ENCODE peak calls at places on chromosomes 6 and 20, in eight cellular contexts. One of them, this sample, is unnamed.

GRCh38 chr6:162032620-162033019 is 694.9 kb downstream of the PRKN start:
- DNase-seq in fibroblast of lung: peak; percentile 55
- DNase-seq in cardiac muscle cell: no peak
- DNase-seq in prostate gland: no peak
- DNase-seq in tibial artery: no peak
- DNase-seq in NB4: peak; percentile 81
- DNase-seq in gastrocnemius medialis: no peak
- DNase-seq in left ventricle myocardium inferior: no peak
- DNase-seq in this sample: no peak

GRCh38 chr6:38489951-38490350 is 149.8 kb downstream of the BTBD9 start:
- DNase-seq in cardiac muscle cell: no peak
- DNase-seq in NB4: no peak
- DNase-seq in prostate gland: no peak
- DNase-seq in fibroblast of lung: peak; percentile 68
- DNase-seq in left ventricle myocardium inferior: no peak
- DNase-seq in gastrocnemius medialis: no peak
- DNase-seq in tibial artery: no peak
- DNase-seq in this sample: no peak

GRCh38 chr6:147127587-147127986 is 76.6 kb upstream of the STXBP5 start:
- DNase-seq in fibroblast of lung: no peak
- DNase-seq in gastrocnemius medialis: no peak
- DNase-seq in tibial artery: no peak
- DNase-seq in left ventricle myocardium inferior: no peak
- DNase-seq in cardiac muscle cell: no peak
- DNase-seq in NB4: no peak
- DNase-seq in prostate gland: no peak
- DNase-seq in this sample: no peak

GRCh38 chr6:91678679-91679078 is 1091.8 kb upstream of the MAP3K7 start:
- DNase-seq in left ventricle myocardium inferior: no peak
- DNase-seq in cardiac muscle cell: no peak
- DNase-seq in tibial artery: no peak
- DNase-seq in fibroblast of lung: no peak
- DNase-seq in prostate gland: no peak
- DNase-seq in NB4: no peak
- DNase-seq in gastrocnemius medialis: no peak
- DNase-seq in this sample: no peak

GRCh38 chr20:18101125-18101820 is 36.4 kb upstream of the KAT14 start:
- DNase-seq in fibroblast of lung: no peak
- DNase-seq in gastrocnemius medialis: no peak
- DNase-seq in prostate gland: no peak
- DNase-seq in left ventricle myocardium inferior: no peak
- DNase-seq in tibial artery: no peak
- DNase-seq in NB4: no peak
- DNase-seq in cardiac muscle cell: no peak
- DNase-seq in this sample: no peak

GRCh38 chr6:36682328-36683144 is 4.0 kb downstream of the CDKN1A start:
- DNase-seq in left ventricle myocardium inferior: peak; percentile 52
- DNase-seq in fibroblast of lung: peak; percentile 44
- DNase-seq in gastrocnemius medialis: peak; percentile 91
- DNase-seq in NB4: peak; percentile 49
- DNase-seq in cardiac muscle cell: no peak
- DNase-seq in prostate gland: peak; percentile 87
- DNase-seq in tibial artery: no peak
- DNase-seq in this sample: no peak

GRCh38 chr20:25509084-25509483 is 76.2 kb downstream of the NINL start:
- DNase-seq in gastrocnemius medialis: no peak
- DNase-seq in tibial artery: no peak
- DNase-seq in left ventricle myocardium inferior: no peak
- DNase-seq in NB4: no peak
- DNase-seq in cardiac muscle cell: no peak
- DNase-seq in prostate gland: no peak
- DNase-seq in fibroblast of lung: no peak
- DNase-seq in this sample: no peak

GRCh38 chr20:63272105-63273078 is at the start of gene ARFGAP1:
- DNase-seq in cardiac muscle cell: peak; percentile 97
- DNase-seq in NB4: peak; percentile 93
- DNase-seq in tibial artery: peak; percentile 84
- DNase-seq in left ventricle myocardium inferior: peak; percentile 93
- DNase-seq in fibroblast of lung: peak; percentile 84
- DNase-seq in prostate gland: peak; percentile 88
- DNase-seq in gastrocnemius medialis: peak; percentile 80
- DNase-seq in this sample: peak; percentile 92

GRCh38 chr6:37503486-37503980 is 3.8 kb upstream of the CCDC167 start:
- DNase-seq in fibroblast of lung: no peak
- DNase-seq in gastrocnemius medialis: no peak
- DNase-seq in left ventricle myocardium inferior: no peak
- DNase-seq in cardiac muscle cell: no peak
- DNase-seq in tibial artery: no peak
- DNase-seq in prostate gland: no peak
- DNase-seq in NB4: peak; percentile 42
- DNase-seq in this sample: no peak

GRCh38 chr20:59163641-59164530 is at the start of gene ZNF831:
- DNase-seq in fibroblast of lung: no peak
- DNase-seq in prostate gland: no peak
- DNase-seq in gastrocnemius medialis: no peak
- DNase-seq in NB4: peak; percentile 72
- DNase-seq in tibial artery: no peak
- DNase-seq in cardiac muscle cell: no peak
- DNase-seq in left ventricle myocardium inferior: no peak
- DNase-seq in this sample: no peak
- H3K4me3 ChIP-seq in fibroblast of lung: no peak within 1 kb of the TSS
- H3K4me3 ChIP-seq in prostate gland: no peak within 1 kb of the TSS
- H3K4me3 ChIP-seq in gastrocnemius medialis: no peak within 1 kb of the TSS
- H3K4me3 ChIP-seq in NB4: no peak within 1 kb of the TSS
- H3K4me3 ChIP-seq in tibial artery: no peak within 1 kb of the TSS
- H3K4me3 ChIP-seq in cardiac muscle cell: no peak within 1 kb of the TSS
- H3K4me3 ChIP-seq in left ventricle myocardium inferior: no peak within 1 kb of the TSS
- H3K4me3 ChIP-seq in this sample: no peak within 1 kb of the TSS

GRCh38 chr6:119347466-119348307 is 1.9 kb downstream of the MAN1A1 start:
- DNase-seq in cardiac muscle cell: no peak
- DNase-seq in gastrocnemius medialis: peak; percentile 24
- DNase-seq in tibial artery: peak; percentile 61
- DNase-seq in prostate gland: peak; percentile 30
- DNase-seq in NB4: peak; percentile 26
- DNase-seq in fibroblast of lung: no peak
- DNase-seq in left ventricle myocardium inferior: peak; percentile 21
- DNase-seq in this sample: peak; percentile 72

GRCh38 chr6:119345114-119345513 is 4.4 kb downstream of the MAN1A1 start:
- DNase-seq in fibroblast of lung: no peak
- DNase-seq in gastrocnemius medialis: no peak
- DNase-seq in cardiac muscle cell: no peak
- DNase-seq in prostate gland: no peak
- DNase-seq in tibial artery: no peak
- DNase-seq in left ventricle myocardium inferior: no peak
- DNase-seq in NB4: no peak
- DNase-seq in this sample: no peak

GRCh38 chr6:119346450-119346849 is 3.1 kb downstream of the MAN1A1 start:
- DNase-seq in gastrocnemius medialis: no peak
- DNase-seq in prostate gland: no peak
- DNase-seq in fibroblast of lung: no peak
- DNase-seq in tibial artery: no peak
- DNase-seq in NB4: no peak
- DNase-seq in left ventricle myocardium inferior: no peak
- DNase-seq in cardiac muscle cell: no peak
- DNase-seq in this sample: no peak

GRCh38 chr6:119348308-119349040 is 1.1 kb downstream of the MAN1A1 start:
- DNase-seq in tibial artery: peak; percentile 25
- DNase-seq in cardiac muscle cell: peak; percentile 53
- DNase-seq in prostate gland: no peak
- DNase-seq in gastrocnemius medialis: no peak
- DNase-seq in left ventricle myocardium inferior: peak; percentile 24
- DNase-seq in NB4: no peak
- DNase-seq in fibroblast of lung: no peak
- DNase-seq in this sample: no peak

DNA sequence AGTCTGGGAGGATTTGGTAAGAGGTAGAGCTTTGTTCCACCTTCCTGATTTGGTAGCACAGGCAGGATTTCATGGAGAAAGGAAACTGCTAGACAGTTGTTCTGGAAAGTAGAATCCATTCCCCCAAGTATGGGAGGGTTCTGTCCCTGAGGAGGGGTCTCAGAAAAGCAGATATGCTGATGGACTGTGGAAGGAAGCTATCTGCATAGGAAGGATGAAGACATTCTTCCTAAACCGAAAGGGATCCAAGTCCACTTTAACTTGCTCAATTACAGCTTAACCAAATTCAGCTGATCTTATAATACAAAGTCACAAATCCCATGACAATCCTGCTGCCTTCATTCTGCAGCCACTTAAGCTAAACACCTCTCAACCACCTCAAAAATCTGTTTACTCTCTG is 2.6 kb downstream of the MAN1A1 start:
- DNase-seq in prostate gland: no peak
- DNase-seq in fibroblast of lung: no peak
- DNase-seq in left ventricle myocardium inferior: no peak
- DNase-seq in NB4: no peak
- DNase-seq in tibial artery: no peak
- DNase-seq in cardiac muscle cell: no peak
- DNase-seq in gastrocnemius medialis: no peak
- DNase-seq in this sample: no peak
- H3K4me3 ChIP-seq in prostate gland: no peak overlapping the region
- H3K4me3 ChIP-seq in fibroblast of lung: peak overlapping the region; percentile 84
- H3K4me3 ChIP-seq in left ventricle myocardium inferior: peak overlapping the region; percentile 94
- H3K4me3 ChIP-seq in NB4: no peak overlapping the region
- H3K4me3 ChIP-seq in tibial artery: peak overlapping the region; percentile 73
- H3K4me3 ChIP-seq in cardiac muscle cell: peak overlapping the region; percentile 76
- H3K4me3 ChIP-seq in gastrocnemius medialis: peak overlapping the region; percentile 72
- H3K4me3 ChIP-seq in this sample: peak overlapping the region; percentile 98

GRCh38 chr20:49278036-49278816 is at the start of gene ZNFX1:
- DNase-seq in fibroblast of lung: peak; percentile 98
- DNase-seq in NB4: peak; percentile 99
- DNase-seq in cardiac muscle cell: peak; percentile 99
- DNase-seq in left ventricle myocardium inferior: peak; percentile 99
- DNase-seq in tibial artery: peak; percentile 99
- DNase-seq in prostate gland: peak; percentile 99
- DNase-seq in gastrocnemius medialis: peak; percentile 99
- DNase-seq in this sample: peak; percentile 99

GRCh38 chr20:49280463-49281058 is 2.7 kb upstream of the ZNFX1 start:
- DNase-seq in left ventricle myocardium inferior: no peak
- DNase-seq in cardiac muscle cell: no peak
- DNase-seq in prostate gland: no peak
- DNase-seq in fibroblast of lung: no peak
- DNase-seq in NB4: peak; percentile 32
- DNase-seq in tibial artery: no peak
- DNase-seq in gastrocnemius medialis: no peak
- DNase-seq in this sample: no peak

GRCh38 chr20:49277786-49278035 is 146 bp downstream of the ZNFX1 start:
- DNase-seq in prostate gland: no peak
- DNase-seq in gastrocnemius medialis: no peak
- DNase-seq in tibial artery: no peak
- DNase-seq in left ventricle myocardium inferior: no peak
- DNase-seq in NB4: no peak
- DNase-seq in fibroblast of lung: no peak
- DNase-seq in cardiac muscle cell: no peak
- DNase-seq in this sample: no peak

GRCh38 chr20:49279677-49280462 is 2.0 kb upstream of the ZNFX1 start:
- DNase-seq in NB4: peak; percentile 55
- DNase-seq in tibial artery: no peak
- DNase-seq in prostate gland: no peak
- DNase-seq in gastrocnemius medialis: no peak
- DNase-seq in left ventricle myocardium inferior: no peak
- DNase-seq in fibroblast of lung: peak; percentile 25
- DNase-seq in cardiac muscle cell: no peak
- DNase-seq in this sample: no peak

DNA sequence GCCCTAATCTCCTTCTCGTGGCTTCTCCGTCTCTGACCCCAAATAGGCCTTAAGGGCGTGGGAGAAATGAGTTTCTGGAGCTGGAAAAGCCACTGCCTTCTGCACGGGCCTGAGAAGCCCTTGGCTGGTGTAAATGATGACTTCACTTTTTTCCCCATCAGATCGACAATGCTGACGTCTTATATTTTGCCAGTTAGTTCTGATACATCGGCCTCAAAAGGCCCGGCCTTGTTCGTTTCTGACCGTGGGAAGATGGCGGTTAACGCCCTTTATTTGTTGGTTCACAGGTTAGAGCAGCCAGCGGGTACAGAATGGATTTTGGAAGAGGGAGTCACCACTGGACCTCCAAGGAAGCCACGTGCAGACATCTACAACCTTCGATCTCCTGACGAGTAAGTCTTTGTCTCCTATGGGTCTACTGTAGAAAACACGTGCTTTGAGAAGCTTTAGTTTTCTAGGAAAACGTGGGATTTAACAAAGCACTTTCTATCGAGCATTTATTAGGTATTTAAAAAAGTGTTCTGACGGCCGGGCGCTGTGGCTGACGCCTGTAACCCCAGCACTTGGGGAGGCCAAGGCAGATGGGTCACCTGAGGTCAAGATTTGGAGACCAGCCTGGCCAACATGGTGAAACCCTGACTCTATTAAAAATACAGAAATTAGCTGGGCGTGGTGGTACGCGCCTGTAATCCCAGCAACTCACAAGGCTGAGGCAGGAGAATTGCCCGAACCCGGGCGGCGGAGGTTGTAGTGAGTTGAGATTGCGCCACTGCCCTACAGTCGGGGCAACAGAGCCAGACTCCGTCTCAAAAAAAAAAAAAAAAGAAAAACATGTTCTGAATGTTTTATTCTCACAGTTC is 1.2 kb upstream of the ZNFX1 start:
- DNase-seq in cardiac muscle cell: no peak
- DNase-seq in NB4: peak; percentile 56
- DNase-seq in tibial artery: no peak
- DNase-seq in prostate gland: no peak
- DNase-seq in fibroblast of lung: no peak
- DNase-seq in gastrocnemius medialis: peak; percentile 19
- DNase-seq in left ventricle myocardium inferior: no peak
- DNase-seq in this sample: no peak
- H3K4me3 ChIP-seq in cardiac muscle cell: peak overlapping the region; percentile 52
- H3K4me3 ChIP-seq in NB4: peak overlapping the region; percentile 97
- H3K4me3 ChIP-seq in tibial artery: peak overlapping the region; percentile 82
- H3K4me3 ChIP-seq in prostate gland: peak overlapping the region; percentile 71
- H3K4me3 ChIP-seq in fibroblast of lung: peak overlapping the region; percentile 86
- H3K4me3 ChIP-seq in gastrocnemius medialis: peak overlapping the region; percentile 67
- H3K4me3 ChIP-seq in left ventricle myocardium inferior: peak overlapping the region; percentile 84
- H3K4me3 ChIP-seq in this sample: peak overlapping the region; percentile 98

DNA sequence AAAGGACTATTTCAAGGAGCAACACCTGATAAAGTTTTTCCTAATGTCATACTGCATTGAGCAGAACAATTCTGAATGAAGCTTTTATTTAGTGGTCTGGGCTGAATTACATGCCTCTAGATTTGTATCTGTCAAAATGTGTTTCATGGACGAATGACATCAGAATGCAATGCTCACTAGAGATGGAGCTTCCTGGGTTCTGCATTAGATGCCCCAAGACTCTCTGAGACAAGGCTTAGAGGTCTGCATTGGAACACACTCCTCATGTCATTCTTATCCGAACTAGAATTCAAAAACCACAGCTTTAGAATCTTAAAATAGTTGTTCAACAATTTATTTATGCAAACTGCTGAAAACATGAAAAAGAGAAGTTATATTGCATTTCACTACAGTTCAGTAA is 62.0 kb downstream of the SYNE1 start:
- DNase-seq in gastrocnemius medialis: no peak
- DNase-seq in NB4: no peak
- DNase-seq in fibroblast of lung: no peak
- DNase-seq in cardiac muscle cell: no peak
- DNase-seq in tibial artery: no peak
- DNase-seq in left ventricle myocardium inferior: no peak
- DNase-seq in prostate gland: no peak
- DNase-seq in this sample: no peak
- H3K4me3 ChIP-seq in gastrocnemius medialis: no peak overlapping the region
- H3K4me3 ChIP-seq in NB4: no peak overlapping the region
- H3K4me3 ChIP-seq in fibroblast of lung: no peak overlapping the region
- H3K4me3 ChIP-seq in cardiac muscle cell: no peak overlapping the region
- H3K4me3 ChIP-seq in tibial artery: no peak overlapping the region
- H3K4me3 ChIP-seq in left ventricle myocardium inferior: no peak overlapping the region
- H3K4me3 ChIP-seq in prostate gland: no peak overlapping the region
- H3K4me3 ChIP-seq in this sample: no peak overlapping the region

This sample was measured in ascending aorta.